ENCODE peak calls at places on chromosomes 6 and 20, in four cellular contexts. One of them, this sample, is unnamed.

GRCh38 chr20:3670511-3670910 is 7.3 kb upstream of the GFRA4 start:
- DNase-seq in heart right ventricle: no peak
- DNase-seq in tibial artery: no peak
- DNase-seq in tibial nerve: no peak
- DNase-seq in this sample: no peak

GRCh38 chr6:29142349-29142748 is 28.4 kb upstream of the OR2J2 start:
- DNase-seq in heart right ventricle: no peak
- DNase-seq in tibial artery: no peak
- DNase-seq in tibial nerve: no peak
- DNase-seq in this sample: no peak

GRCh38 chr6:152957796-152958195 is 25.0 kb downstream of the FBXO5 start:
- DNase-seq in heart right ventricle: no peak
- DNase-seq in tibial artery: no peak
- DNase-seq in tibial nerve: no peak
- DNase-seq in this sample: no peak

GRCh38 chr6:27096834-27097511 is 150.5 kb upstream of the PRSS16 start:
- DNase-seq in heart right ventricle: no peak
- DNase-seq in tibial artery: no peak
- DNase-seq in tibial nerve: no peak
- DNase-seq in this sample: no peak

GRCh38 chr6:166777096-166777630 is 150.1 kb upstream of the RPS6KA2 start:
- DNase-seq in heart right ventricle: no peak
- DNase-seq in tibial artery: no peak
- DNase-seq in tibial nerve: no peak
- DNase-seq in this sample: no peak

GRCh38 chr6:78810698-78811097 is 56.7 kb upstream of the IRAK1BP1 start:
- DNase-seq in heart right ventricle: no peak
- DNase-seq in tibial artery: no peak
- DNase-seq in tibial nerve: no peak
- DNase-seq in this sample: no peak

GRCh38 chr20:61912665-61913422 is 152.8 kb downstream of the TAF4 start:
- DNase-seq in heart right ventricle: no peak
- DNase-seq in tibial artery: no peak
- DNase-seq in tibial nerve: no peak
- DNase-seq in this sample: no peak

GRCh38 chr6:169046483-169047192 is 207.0 kb downstream of the THBS2 start:
- DNase-seq in heart right ventricle: no peak
- DNase-seq in tibial artery: peak
- DNase-seq in tibial nerve: no peak
- DNase-seq in this sample: no peak

GRCh38 chr6:127385668-127386385 is 42.4 kb upstream of the ECHDC1 start:
- DNase-seq in heart right ventricle: no peak
- DNase-seq in tibial artery: no peak
- DNase-seq in tibial nerve: no peak
- DNase-seq in this sample: no peak

GRCh38 chr6:444653-445275 is 53.2 kb downstream of the IRF4 start:
- DNase-seq in heart right ventricle: no peak
- DNase-seq in tibial artery: peak
- DNase-seq in tibial nerve: no peak
- DNase-seq in this sample: no peak

GRCh38 chr20:45833883-45834796 is 541 bp downstream of the SNX21 start:
- DNase-seq in heart right ventricle: peak
- DNase-seq in tibial artery: peak
- DNase-seq in tibial nerve: peak
- DNase-seq in this sample: peak

GRCh38 chr6:37648465-37649330 is 49.0 kb downstream of the MDGA1 start:
- DNase-seq in heart right ventricle: no peak
- DNase-seq in tibial artery: no peak
- DNase-seq in tibial nerve: no peak
- DNase-seq in this sample: no peak

GRCh38 chr6:29926795-29927427 is 15.4 kb upstream of the HLA-A start:
- DNase-seq in heart right ventricle: peak
- DNase-seq in tibial artery: peak
- DNase-seq in tibial nerve: peak
- DNase-seq in this sample: no peak

GRCh38 chr20:6746901-6747609 is 20.4 kb upstream of the BMP2 start:
- DNase-seq in heart right ventricle: no peak
- DNase-seq in tibial artery: no peak
- DNase-seq in tibial nerve: no peak
- DNase-seq in this sample: no peak

GRCh38 chr20:50288128-50288623 is 97.5 kb downstream of the CEBPB start:
- DNase-seq in heart right ventricle: no peak
- DNase-seq in tibial artery: no peak
- DNase-seq in tibial nerve: no peak
- DNase-seq in this sample: no peak

GRCh38 chr20:23435675-23436539 is 3.6 kb upstream of the CSTL1 start:
- DNase-seq in heart right ventricle: peak
- DNase-seq in tibial artery: no peak
- DNase-seq in tibial nerve: peak
- DNase-seq in this sample: peak

DNA sequence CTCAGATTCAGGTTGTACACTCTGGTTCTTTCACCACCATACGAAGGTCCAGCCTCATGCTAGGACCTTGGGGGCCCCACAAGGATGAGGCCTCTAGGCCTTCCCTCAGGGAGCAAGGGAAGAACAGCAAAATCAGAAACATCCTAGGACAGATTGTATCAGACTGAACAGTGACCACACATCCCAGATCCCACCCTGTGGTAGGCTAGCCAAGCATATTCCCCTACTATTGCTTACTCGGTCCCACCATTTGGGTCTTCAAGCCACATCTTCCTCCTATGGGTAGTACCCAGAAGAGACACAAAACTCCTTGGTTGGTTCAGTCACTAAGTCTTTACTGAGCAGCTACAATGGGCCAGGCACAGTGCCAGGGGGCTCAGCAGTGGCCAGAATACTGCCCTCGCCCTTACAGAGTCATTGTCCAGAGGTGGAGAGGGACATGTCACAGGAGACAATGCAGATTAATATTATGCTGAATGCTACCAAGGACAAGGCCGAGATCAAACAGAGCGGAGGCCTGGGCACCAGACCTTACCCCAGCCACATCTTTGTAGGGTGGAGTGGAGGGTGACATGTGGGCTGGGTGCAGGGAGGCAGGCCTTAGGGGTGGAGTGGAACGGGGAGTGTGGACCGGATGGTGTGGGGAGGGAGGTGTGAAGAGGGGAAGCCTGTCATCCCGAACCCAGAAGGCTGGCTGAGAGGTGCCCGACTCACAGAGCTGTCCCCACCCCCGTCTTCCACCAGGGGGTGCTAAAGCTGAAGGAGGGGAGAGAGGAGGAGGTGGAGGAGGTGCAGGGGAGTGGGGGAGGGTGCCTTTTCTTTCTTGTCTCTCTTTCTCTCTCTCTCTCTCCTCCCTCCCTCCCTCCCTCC is 6.8 kb upstream of the MAPK13 start:
- DNase-seq in heart right ventricle: peak
- DNase-seq in tibial artery: peak
- DNase-seq in tibial nerve: peak
- DNase-seq in this sample: peak
- H3K27ac ChIP-seq in heart right ventricle: no peak
- H3K27ac ChIP-seq in tibial artery: no peak
- H3K27ac ChIP-seq in tibial nerve: no peak
- H3K27ac ChIP-seq in this sample: no peak

DNA sequence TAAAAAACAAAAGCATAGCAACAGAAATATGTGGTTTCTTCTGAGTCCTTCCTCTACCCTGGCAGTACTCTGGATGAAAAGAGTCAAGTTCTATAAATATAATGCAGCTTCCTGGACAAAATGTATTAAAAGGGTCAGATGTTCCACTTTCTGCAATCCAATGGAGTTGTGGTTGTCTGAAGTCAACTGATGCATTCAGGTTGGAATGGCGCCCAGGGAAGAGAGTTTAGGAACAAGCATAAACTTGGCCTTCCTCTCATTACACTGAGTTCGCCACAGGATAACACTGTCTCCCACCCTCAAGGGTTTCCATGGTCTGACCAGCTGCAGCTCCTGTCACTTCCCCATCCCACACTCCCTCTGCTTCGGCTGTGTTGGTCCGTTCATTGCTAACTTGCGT is 66.4 kb downstream of the PLEKHG1 start:
- DNase-seq in heart right ventricle: peak
- DNase-seq in tibial artery: peak
- DNase-seq in tibial nerve: peak
- DNase-seq in this sample: no peak
- H3K27ac ChIP-seq in heart right ventricle: no peak
- H3K27ac ChIP-seq in tibial artery: no peak
- H3K27ac ChIP-seq in tibial nerve: no peak
- H3K27ac ChIP-seq in this sample: no peak

DNA sequence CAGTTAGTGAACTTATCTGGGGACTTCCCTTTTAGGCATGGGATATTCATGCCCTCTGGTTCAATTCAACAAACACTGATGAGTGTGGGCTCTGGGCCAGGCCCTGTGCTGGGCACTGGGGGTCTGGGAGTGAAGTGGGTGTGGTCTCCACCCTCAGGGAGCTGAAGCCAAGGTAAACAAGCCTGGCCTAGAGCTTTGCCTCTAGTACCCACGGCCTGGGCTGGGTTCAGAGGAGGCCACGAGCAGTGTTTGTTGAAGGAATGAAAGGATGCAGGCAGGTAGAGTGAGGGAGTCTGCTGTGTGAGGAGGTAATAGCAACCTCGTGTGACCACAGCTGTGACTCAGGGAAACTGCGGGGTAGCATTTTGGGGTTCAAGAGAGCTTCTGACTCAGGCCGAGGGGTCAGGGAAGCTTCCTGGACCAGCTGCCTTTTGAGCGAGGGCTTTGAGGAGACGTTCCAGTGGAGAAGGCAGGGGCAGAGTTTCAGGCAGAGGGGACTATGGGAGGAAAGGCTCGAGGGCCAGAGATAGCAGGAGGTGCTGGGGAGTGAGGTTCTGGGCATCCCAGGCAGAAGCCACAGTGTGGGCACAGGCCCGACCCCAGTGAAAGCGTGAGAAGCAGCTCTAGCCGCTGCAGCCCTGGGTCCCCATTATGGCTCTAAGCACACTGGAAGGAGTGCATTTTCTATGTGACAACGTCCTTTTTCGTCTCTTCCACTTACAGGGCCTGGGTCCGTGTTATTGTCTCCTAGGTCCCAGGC is 5.6 kb downstream of the MYLK2 start:
- DNase-seq in heart right ventricle: no peak
- DNase-seq in tibial artery: no peak
- DNase-seq in tibial nerve: no peak
- DNase-seq in this sample: no peak
- H3K27ac ChIP-seq in heart right ventricle: no peak
- H3K27ac ChIP-seq in tibial artery: peak
- H3K27ac ChIP-seq in tibial nerve: no peak
- H3K27ac ChIP-seq in this sample: no peak

GRCh38 chr20:38889792-38890496 is 36.3 kb upstream of the FAM83D start:
- DNase-seq in heart right ventricle: no peak
- DNase-seq in tibial artery: no peak
- DNase-seq in tibial nerve: no peak
- DNase-seq in this sample: peak
- H3K27ac ChIP-seq in heart right ventricle: no peak
- H3K27ac ChIP-seq in tibial artery: no peak
- H3K27ac ChIP-seq in tibial nerve: no peak
- H3K27ac ChIP-seq in this sample: peak

GRCh38 chr20:1944345-1945099 is 49.3 kb downstream of the SIRPA start:
- DNase-seq in heart right ventricle: no peak
- DNase-seq in tibial artery: no peak
- DNase-seq in tibial nerve: no peak
- DNase-seq in this sample: no peak
- H3K27ac ChIP-seq in heart right ventricle: no peak
- H3K27ac ChIP-seq in tibial artery: no peak
- H3K27ac ChIP-seq in tibial nerve: peak
- H3K27ac ChIP-seq in this sample: peak

GRCh38 chr6:131958551-131959470 is 7.6 kb upstream of the CCN2 start:
- DNase-seq in heart right ventricle: no peak
- DNase-seq in tibial artery: no peak
- DNase-seq in tibial nerve: no peak
- DNase-seq in this sample: no peak
- H3K27ac ChIP-seq in heart right ventricle: no peak
- H3K27ac ChIP-seq in tibial artery: no peak
- H3K27ac ChIP-seq in tibial nerve: no peak
- H3K27ac ChIP-seq in this sample: no peak

DNA sequence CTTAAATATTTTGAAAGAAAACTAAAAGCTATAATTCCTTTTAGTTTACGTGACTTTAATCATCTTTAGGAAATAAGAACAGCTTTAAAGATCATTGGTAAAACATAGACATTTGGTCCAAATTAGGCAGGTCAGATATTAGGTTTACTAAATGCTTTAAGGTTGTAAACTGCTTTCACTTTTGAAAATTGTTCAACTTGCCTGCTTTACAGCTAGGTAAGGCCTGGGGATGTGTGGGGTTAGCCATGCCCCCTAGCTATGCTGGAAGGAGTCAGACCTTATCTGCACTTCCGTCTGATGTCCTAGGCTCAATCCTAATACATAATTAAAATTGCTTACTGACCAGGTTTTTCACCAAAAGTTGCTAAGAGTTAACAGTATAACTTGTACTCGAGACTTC is 30.5 kb upstream of the TPD52L1 start:
- DNase-seq in heart right ventricle: no peak
- DNase-seq in tibial artery: no peak
- DNase-seq in tibial nerve: no peak
- DNase-seq in this sample: no peak
- H3K27ac ChIP-seq in heart right ventricle: no peak
- H3K27ac ChIP-seq in tibial artery: no peak
- H3K27ac ChIP-seq in tibial nerve: no peak
- H3K27ac ChIP-seq in this sample: no peak